ENCODE peak calls at places on chromosomes 4 and X, in eight cellular contexts. I is NCI-H524; L is naive thymus-derived CD8-positive, alpha-beta T cell; Z is Right ventricle myocardium inferior; T is iPS DF 6.9; S is GM12891; F is AG09309; B is midbrain. R is an unnamed sample.

GRCh38 chrX:126137899-126138298 is 28.2 kb downstream of the DCAF12L2 start:
- DNase-seq in I (no peak), L (no peak), Z (no peak), T (peak), S (no peak), F (no peak), B (no peak), R (no peak)

GRCh38 chr4:124203613-124204284 is 508.8 kb downstream of the ANKRD50 start:
- DNase-seq in I (no peak), L (no peak), Z (no peak), T (no peak), S (no peak), F (peak), B (no peak), R (no peak)

GRCh38 chrX:69093960-69094935 is 71.0 kb downstream of the PJA1 start:
- DNase-seq in I (peak), L (peak), Z (no peak), T (peak), S (peak), F (peak), B (peak), R (peak)

GRCh38 chr4:64883087-64883926 is 474.1 kb upstream of the TECRL start:
- DNase-seq in I (no peak), L (no peak), Z (no peak), T (no peak), S (no peak), F (no peak), B (no peak), R (no peak)

GRCh38 chr4:120431180-120431579 is 364.5 kb upstream of the MAD2L1 start:
- DNase-seq in I (no peak), L (no peak), Z (no peak), T (no peak), S (no peak), F (no peak), B (no peak), R (no peak)

GRCh38 chr4:12961713-12962112 is 522.4 kb downstream of the RAB28 start:
- DNase-seq in I (no peak), L (no peak), Z (no peak), T (no peak), S (no peak), F (no peak), B (no peak), R (no peak)

GRCh38 chr4:161403781-161404180 is 760.0 kb downstream of the FSTL5 start:
- DNase-seq in I (no peak), L (no peak), Z (no peak), T (no peak), S (no peak), F (no peak), B (no peak), R (no peak)

GRCh38 chr4:124437853-124438495 is 274.6 kb downstream of the ANKRD50 start:
- DNase-seq in I (no peak), L (no peak), Z (no peak), T (no peak), S (no peak), F (no peak), B (no peak), R (no peak)

GRCh38 chr4:154142664-154143063 is 348.9 kb downstream of the DCHS2 start:
- DNase-seq in I (no peak), L (no peak), Z (no peak), T (no peak), S (no peak), F (no peak), B (no peak), R (no peak)

GRCh38 chr4:39975488-39976089 is 2.1 kb downstream of the PDS5A start:
- DNase-seq in I (no peak), L (no peak), Z (no peak), T (no peak), S (no peak), F (peak), B (no peak), R (no peak)

GRCh38 chr4:176547005-176547404 is 227.2 kb downstream of the SPCS3 start:
- DNase-seq in I (no peak), L (no peak), Z (no peak), T (no peak), S (no peak), F (peak), B (no peak), R (no peak)

GRCh38 chr4:121726642-121727268 is 30.0 kb upstream of the ANXA5 start:
- DNase-seq in I (no peak), L (peak), Z (no peak), T (no peak), S (no peak), F (peak), B (peak), R (peak)

GRCh38 chr4:110198472-110199419 is at the start of gene ELOVL6:
- DNase-seq in I (peak), L (peak), Z (peak), T (peak), S (no peak), F (peak), B (peak), R (peak)

GRCh38 chrX:67726028-67726427 is 182.2 kb downstream of the AR start:
- DNase-seq in I (no peak), L (no peak), Z (no peak), T (no peak), S (no peak), F (no peak), B (no peak), R (no peak)

GRCh38 chr4:147968641-147969040 is 236.8 kb downstream of the ARHGAP10 start:
- DNase-seq in I (no peak), L (no peak), Z (no peak), T (no peak), S (no peak), F (no peak), B (no peak), R (no peak)

GRCh38 chrX:19566359-19567141 is 51.2 kb upstream of the MAP3K15 start:
- DNase-seq in I (no peak), L (no peak), Z (no peak), T (no peak), S (no peak), F (peak), B (no peak), R (peak)

GRCh38 chr4:122117743-122118142 is 34.4 kb upstream of the BLTP1 start:
- DNase-seq in I (no peak), L (no peak), Z (no peak), T (no peak), S (no peak), F (peak), B (no peak), R (no peak)

GRCh38 chrX:18899796-18900380 is 84.0 kb downstream of the PHKA2 start:
- DNase-seq in I (peak), L (no peak), Z (no peak), T (no peak), S (no peak), F (no peak), B (peak), R (no peak)

GRCh38 chrX:47802589-47802988 is 34.1 kb upstream of the ZNF81 start:
- DNase-seq in I (no peak), L (no peak), Z (no peak), T (no peak), S (no peak), F (no peak), B (no peak), R (no peak)

GRCh38 chr4:25410820-25411529 is 33.9 kb downstream of the ANAPC4 start:
- DNase-seq in I (no peak), L (no peak), Z (no peak), T (no peak), S (no peak), F (no peak), B (no peak), R (no peak)

GRCh38 chr4:8409271-8410065 is 31.1 kb downstream of the ACOX3 start:
- DNase-seq in I (no peak), L (peak), Z (peak), T (no peak), S (no peak), F (no peak), B (no peak), R (peak)

GRCh38 chrX:81957900-81958545 is 756.1 kb downstream of the SH3BGRL start:
- DNase-seq in I (no peak), L (peak), Z (no peak), T (no peak), S (peak), F (no peak), B (peak), R (peak)

GRCh38 chrX:133580630-133581029 is 165.3 kb upstream of the GPC4 start:
- DNase-seq in I (peak), L (no peak), Z (no peak), T (no peak), S (no peak), F (peak), B (no peak), R (no peak)

GRCh38 chrX:17697191-17697590 is 40.1 kb upstream of the SCML1 start:
- DNase-seq in I (no peak), L (no peak), Z (no peak), T (no peak), S (no peak), F (no peak), B (peak), R (no peak)

GRCh38 chrX:43655151-43655676 is 885 bp upstream of the MAOA start:
- DNase-seq in I (peak), L (no peak), Z (no peak), T (no peak), S (no peak), F (no peak), B (peak), R (no peak)

GRCh38 chr4:121239951-121240350 is 75.8 kb upstream of the TNIP3 start:
- DNase-seq in I (no peak), L (no peak), Z (no peak), T (no peak), S (no peak), F (no peak), B (no peak), R (no peak)

GRCh38 chrX:69116077-69116476 is 49.2 kb downstream of the PJA1 start:
- DNase-seq in I (no peak), L (no peak), Z (no peak), T (no peak), S (no peak), F (no peak), B (no peak), R (no peak)

GRCh38 chr4:72888331-72888730 is 181.2 kb downstream of the COX18 start:
- DNase-seq in I (no peak), L (no peak), Z (no peak), T (no peak), S (no peak), F (no peak), B (no peak), R (no peak)

GRCh38 chrX:55624403-55624802 is 1.2 kb downstream of the FOXR2 start:
- DNase-seq in I (no peak), L (no peak), Z (no peak), T (no peak), S (no peak), F (no peak), B (no peak), R (no peak)

GRCh38 chrX:24590111-24590510 is 57.0 kb downstream of the PCYT1B start:
- DNase-seq in I (no peak), L (no peak), Z (no peak), T (no peak), S (no peak), F (no peak), B (no peak), R (no peak)

GRCh38 chr4:37684154-37684553 is 2.0 kb downstream of the RELL1 start:
- DNase-seq in I (no peak), L (no peak), Z (no peak), T (no peak), S (no peak), F (no peak), B (no peak), R (no peak)

R was measured in GDM1.